ENCODE peak calls at places on chromosomes 4 and X, in ten cellular contexts. One of them, this sample, is unnamed.

GRCh38 chrX:63657821-63658220 is 127.2 kb downstream of the ARHGEF9 start:
- DNase-seq in uterus: peak; percentile 45
- DNase-seq in mesendoderm: peak; percentile 42
- DNase-seq in stimulated activated CD8-positive, alpha-beta memory T cell treated with anti-CD3 and anti-CD28 coated beads, Interleukin-4, amount 100 ng/mL, for 4 hours: no peak
- DNase-seq in lung microvascular endothelial cell: peak; percentile 65
- DNase-seq in right cardiac atrium: peak; percentile 70
- DNase-seq in HuH-7: no peak
- DNase-seq in HCT116: peak; percentile 0
- DNase-seq in kidney epithelial cell: no peak
- DNase-seq in ELR: peak; percentile 78
- DNase-seq in this sample: no peak

GRCh38 chr4:8316251-8316771 is 46.8 kb downstream of the HTRA3 start:
- DNase-seq in uterus: peak; percentile 17
- DNase-seq in mesendoderm: no peak
- DNase-seq in stimulated activated CD8-positive, alpha-beta memory T cell treated with anti-CD3 and anti-CD28 coated beads, Interleukin-4, amount 100 ng/mL, for 4 hours: no peak
- DNase-seq in lung microvascular endothelial cell: no peak
- DNase-seq in right cardiac atrium: peak; percentile 53
- DNase-seq in HuH-7: no peak
- DNase-seq in HCT116: no peak
- DNase-seq in kidney epithelial cell: no peak
- DNase-seq in ELR: no peak
- DNase-seq in this sample: no peak

GRCh38 chr4:158604369-158604768 is 67.3 kb downstream of the C4orf46 start:
- DNase-seq in uterus: no peak
- DNase-seq in mesendoderm: no peak
- DNase-seq in stimulated activated CD8-positive, alpha-beta memory T cell treated with anti-CD3 and anti-CD28 coated beads, Interleukin-4, amount 100 ng/mL, for 4 hours: no peak
- DNase-seq in lung microvascular endothelial cell: no peak
- DNase-seq in right cardiac atrium: no peak
- DNase-seq in HuH-7: no peak
- DNase-seq in HCT116: no peak
- DNase-seq in kidney epithelial cell: no peak
- DNase-seq in ELR: no peak
- DNase-seq in this sample: no peak

GRCh38 chrX:22134681-22135080 is 102.6 kb downstream of the PHEX start:
- DNase-seq in uterus: no peak
- DNase-seq in mesendoderm: peak; percentile 33
- DNase-seq in stimulated activated CD8-positive, alpha-beta memory T cell treated with anti-CD3 and anti-CD28 coated beads, Interleukin-4, amount 100 ng/mL, for 4 hours: no peak
- DNase-seq in lung microvascular endothelial cell: peak; percentile 86
- DNase-seq in right cardiac atrium: no peak
- DNase-seq in HuH-7: no peak
- DNase-seq in HCT116: no peak
- DNase-seq in kidney epithelial cell: peak; percentile 73
- DNase-seq in ELR: peak; percentile 79
- DNase-seq in this sample: peak; percentile 22

GRCh38 chr4:41538017-41538733 is at the start of gene LIMCH1:
- DNase-seq in uterus: peak; percentile 19
- DNase-seq in mesendoderm: peak; percentile 79
- DNase-seq in stimulated activated CD8-positive, alpha-beta memory T cell treated with anti-CD3 and anti-CD28 coated beads, Interleukin-4, amount 100 ng/mL, for 4 hours: no peak
- DNase-seq in lung microvascular endothelial cell: no peak
- DNase-seq in right cardiac atrium: peak; percentile 85
- DNase-seq in HuH-7: no peak
- DNase-seq in HCT116: no peak
- DNase-seq in kidney epithelial cell: no peak
- DNase-seq in ELR: no peak
- DNase-seq in this sample: no peak

GRCh38 chr4:13762126-13762525 is 134.6 kb upstream of the BOD1L1 start:
- DNase-seq in uterus: no peak
- DNase-seq in mesendoderm: no peak
- DNase-seq in stimulated activated CD8-positive, alpha-beta memory T cell treated with anti-CD3 and anti-CD28 coated beads, Interleukin-4, amount 100 ng/mL, for 4 hours: no peak
- DNase-seq in lung microvascular endothelial cell: no peak
- DNase-seq in right cardiac atrium: no peak
- DNase-seq in HuH-7: no peak
- DNase-seq in HCT116: no peak
- DNase-seq in kidney epithelial cell: no peak
- DNase-seq in ELR: peak; percentile 21
- DNase-seq in this sample: no peak

GRCh38 chrX:41661366-41662095 is 27.2 kb upstream of the GPR34 start:
- DNase-seq in uterus: no peak
- DNase-seq in mesendoderm: no peak
- DNase-seq in stimulated activated CD8-positive, alpha-beta memory T cell treated with anti-CD3 and anti-CD28 coated beads, Interleukin-4, amount 100 ng/mL, for 4 hours: no peak
- DNase-seq in lung microvascular endothelial cell: no peak
- DNase-seq in right cardiac atrium: no peak
- DNase-seq in HuH-7: no peak
- DNase-seq in HCT116: no peak
- DNase-seq in kidney epithelial cell: no peak
- DNase-seq in ELR: peak; percentile 30
- DNase-seq in this sample: no peak

GRCh38 chr4:68463796-68464195 is 16.5 kb downstream of the TMPRSS11E start:
- DNase-seq in uterus: no peak
- DNase-seq in mesendoderm: no peak
- DNase-seq in stimulated activated CD8-positive, alpha-beta memory T cell treated with anti-CD3 and anti-CD28 coated beads, Interleukin-4, amount 100 ng/mL, for 4 hours: no peak
- DNase-seq in lung microvascular endothelial cell: no peak
- DNase-seq in right cardiac atrium: no peak
- DNase-seq in HuH-7: no peak
- DNase-seq in HCT116: no peak
- DNase-seq in kidney epithelial cell: no peak
- DNase-seq in ELR: peak; percentile 60
- DNase-seq in this sample: no peak

GRCh38 chr4:174450051-174450450 is 72.2 kb downstream of the HPGD start:
- DNase-seq in uterus: no peak
- DNase-seq in mesendoderm: no peak
- DNase-seq in stimulated activated CD8-positive, alpha-beta memory T cell treated with anti-CD3 and anti-CD28 coated beads, Interleukin-4, amount 100 ng/mL, for 4 hours: no peak
- DNase-seq in lung microvascular endothelial cell: no peak
- DNase-seq in right cardiac atrium: no peak
- DNase-seq in HuH-7: no peak
- DNase-seq in HCT116: no peak
- DNase-seq in kidney epithelial cell: no peak
- DNase-seq in ELR: no peak
- DNase-seq in this sample: no peak

GRCh38 chrX:57596109-57596870 is 4.5 kb downstream of the ZXDB start:
- DNase-seq in uterus: no peak
- DNase-seq in mesendoderm: peak; percentile 9
- DNase-seq in stimulated activated CD8-positive, alpha-beta memory T cell treated with anti-CD3 and anti-CD28 coated beads, Interleukin-4, amount 100 ng/mL, for 4 hours: no peak
- DNase-seq in lung microvascular endothelial cell: no peak
- DNase-seq in right cardiac atrium: no peak
- DNase-seq in HuH-7: no peak
- DNase-seq in HCT116: no peak
- DNase-seq in kidney epithelial cell: no peak
- DNase-seq in ELR: peak; percentile 12
- DNase-seq in this sample: peak; percentile 74

GRCh38 chr4:55706526-55706925 is 70.4 kb upstream of the NMU start:
- DNase-seq in uterus: no peak
- DNase-seq in mesendoderm: no peak
- DNase-seq in stimulated activated CD8-positive, alpha-beta memory T cell treated with anti-CD3 and anti-CD28 coated beads, Interleukin-4, amount 100 ng/mL, for 4 hours: no peak
- DNase-seq in lung microvascular endothelial cell: no peak
- DNase-seq in right cardiac atrium: no peak
- DNase-seq in HuH-7: no peak
- DNase-seq in HCT116: no peak
- DNase-seq in kidney epithelial cell: no peak
- DNase-seq in ELR: no peak
- DNase-seq in this sample: no peak

GRCh38 chr4:143184217-143184502 is 557 bp upstream of the USP38 start:
- DNase-seq in uterus: no peak
- DNase-seq in mesendoderm: no peak
- DNase-seq in stimulated activated CD8-positive, alpha-beta memory T cell treated with anti-CD3 and anti-CD28 coated beads, Interleukin-4, amount 100 ng/mL, for 4 hours: no peak
- DNase-seq in lung microvascular endothelial cell: no peak
- DNase-seq in right cardiac atrium: no peak
- DNase-seq in HuH-7: no peak
- DNase-seq in HCT116: no peak
- DNase-seq in kidney epithelial cell: no peak
- DNase-seq in ELR: no peak
- DNase-seq in this sample: no peak

GRCh38 chr4:156347412-156348075 is 393.9 kb upstream of the CTSO start:
- DNase-seq in uterus: no peak
- DNase-seq in mesendoderm: peak; percentile 96
- DNase-seq in stimulated activated CD8-positive, alpha-beta memory T cell treated with anti-CD3 and anti-CD28 coated beads, Interleukin-4, amount 100 ng/mL, for 4 hours: no peak
- DNase-seq in lung microvascular endothelial cell: no peak
- DNase-seq in right cardiac atrium: no peak
- DNase-seq in HuH-7: no peak
- DNase-seq in HCT116: peak; percentile 81
- DNase-seq in kidney epithelial cell: peak; percentile 59
- DNase-seq in ELR: peak; percentile 89
- DNase-seq in this sample: no peak

GRCh38 chr4:26854701-26855100 is 5.9 kb upstream of the STIM2 start:
- DNase-seq in uterus: no peak
- DNase-seq in mesendoderm: no peak
- DNase-seq in stimulated activated CD8-positive, alpha-beta memory T cell treated with anti-CD3 and anti-CD28 coated beads, Interleukin-4, amount 100 ng/mL, for 4 hours: no peak
- DNase-seq in lung microvascular endothelial cell: no peak
- DNase-seq in right cardiac atrium: no peak
- DNase-seq in HuH-7: no peak
- DNase-seq in HCT116: no peak
- DNase-seq in kidney epithelial cell: no peak
- DNase-seq in ELR: no peak
- DNase-seq in this sample: no peak

GRCh38 chr4:164748375-164748774 is 5.6 kb upstream of the SMIM31 start:
- DNase-seq in uterus: no peak
- DNase-seq in mesendoderm: no peak
- DNase-seq in stimulated activated CD8-positive, alpha-beta memory T cell treated with anti-CD3 and anti-CD28 coated beads, Interleukin-4, amount 100 ng/mL, for 4 hours: no peak
- DNase-seq in lung microvascular endothelial cell: peak; percentile 22
- DNase-seq in right cardiac atrium: no peak
- DNase-seq in HuH-7: no peak
- DNase-seq in HCT116: peak; percentile 13
- DNase-seq in kidney epithelial cell: no peak
- DNase-seq in ELR: peak; percentile 38
- DNase-seq in this sample: peak; percentile 3

GRCh38 chr4:53614616-53615015 is 23.3 kb upstream of the LNX1 start:
- DNase-seq in uterus: no peak
- DNase-seq in mesendoderm: no peak
- DNase-seq in stimulated activated CD8-positive, alpha-beta memory T cell treated with anti-CD3 and anti-CD28 coated beads, Interleukin-4, amount 100 ng/mL, for 4 hours: no peak
- DNase-seq in lung microvascular endothelial cell: no peak
- DNase-seq in right cardiac atrium: no peak
- DNase-seq in HuH-7: peak; percentile 17
- DNase-seq in HCT116: no peak
- DNase-seq in kidney epithelial cell: no peak
- DNase-seq in ELR: peak; percentile 11
- DNase-seq in this sample: no peak

GRCh38 chrX:10725071-10725470 is 104.7 kb upstream of the MID1 start:
- DNase-seq in uterus: no peak
- DNase-seq in mesendoderm: peak; percentile 28
- DNase-seq in stimulated activated CD8-positive, alpha-beta memory T cell treated with anti-CD3 and anti-CD28 coated beads, Interleukin-4, amount 100 ng/mL, for 4 hours: no peak
- DNase-seq in lung microvascular endothelial cell: peak; percentile 16
- DNase-seq in right cardiac atrium: no peak
- DNase-seq in HuH-7: peak; percentile 8
- DNase-seq in HCT116: no peak
- DNase-seq in kidney epithelial cell: no peak
- DNase-seq in ELR: no peak
- DNase-seq in this sample: no peak